ENCODE peak calls at places on chromosomes 6 and 20, in nine cellular contexts. One of them, this sample, is unnamed.

GRCh38 chr6:125789576-125790402 is 971 bp upstream of the NCOA7 start:
- DNase-seq in Peyer's patch: peak; percentile 43
- DNase-seq in PC-9: no peak
- DNase-seq in cardiac muscle cell: peak; percentile 76
- DNase-seq in neural progenitor cell: peak; percentile 59
- DNase-seq in OCI-LY7: peak; percentile 68
- DNase-seq in colonic mucosa: peak; percentile 59
- DNase-seq in transverse colon: peak; percentile 58
- DNase-seq in hepatocyte: peak; percentile 73
- DNase-seq in this sample: peak; percentile 17

GRCh38 chr6:5541751-5542432 is 280.6 kb downstream of the FARS2 start:
- DNase-seq in Peyer's patch: no peak
- DNase-seq in PC-9: peak; percentile 75
- DNase-seq in cardiac muscle cell: peak; percentile 11
- DNase-seq in neural progenitor cell: no peak
- DNase-seq in OCI-LY7: no peak
- DNase-seq in colonic mucosa: no peak
- DNase-seq in transverse colon: no peak
- DNase-seq in hepatocyte: peak; percentile 13
- DNase-seq in this sample: no peak

GRCh38 chr6:139254196-139254595 is 37.6 kb downstream of the TXLNB start:
- DNase-seq in Peyer's patch: no peak
- DNase-seq in PC-9: peak; percentile 6
- DNase-seq in cardiac muscle cell: no peak
- DNase-seq in neural progenitor cell: no peak
- DNase-seq in OCI-LY7: no peak
- DNase-seq in colonic mucosa: no peak
- DNase-seq in transverse colon: no peak
- DNase-seq in hepatocyte: no peak
- DNase-seq in this sample: no peak

GRCh38 chr6:10554826-10555225 is 33.7 kb downstream of the GCNT2 start:
- DNase-seq in Peyer's patch: no peak
- DNase-seq in PC-9: no peak
- DNase-seq in cardiac muscle cell: no peak
- DNase-seq in neural progenitor cell: no peak
- DNase-seq in OCI-LY7: no peak
- DNase-seq in colonic mucosa: no peak
- DNase-seq in transverse colon: no peak
- DNase-seq in hepatocyte: no peak
- DNase-seq in this sample: no peak

GRCh38 chr6:163826668-163827067 is 412.1 kb downstream of the QKI start:
- DNase-seq in Peyer's patch: no peak
- DNase-seq in PC-9: no peak
- DNase-seq in cardiac muscle cell: no peak
- DNase-seq in neural progenitor cell: no peak
- DNase-seq in OCI-LY7: no peak
- DNase-seq in colonic mucosa: no peak
- DNase-seq in transverse colon: no peak
- DNase-seq in hepatocyte: no peak
- DNase-seq in this sample: no peak

GRCh38 chr20:48596499-48596898 is 231.3 kb downstream of the PREX1 start:
- DNase-seq in Peyer's patch: no peak
- DNase-seq in PC-9: no peak
- DNase-seq in cardiac muscle cell: no peak
- DNase-seq in neural progenitor cell: no peak
- DNase-seq in OCI-LY7: no peak
- DNase-seq in colonic mucosa: no peak
- DNase-seq in transverse colon: no peak
- DNase-seq in hepatocyte: no peak
- DNase-seq in this sample: no peak

GRCh38 chr20:24769878-24770627 is 179.0 kb upstream of the CST7 start:
- DNase-seq in Peyer's patch: no peak
- DNase-seq in PC-9: no peak
- DNase-seq in cardiac muscle cell: no peak
- DNase-seq in neural progenitor cell: no peak
- DNase-seq in OCI-LY7: no peak
- DNase-seq in colonic mucosa: no peak
- DNase-seq in transverse colon: peak; percentile 4
- DNase-seq in hepatocyte: no peak
- DNase-seq in this sample: no peak

GRCh38 chr20:39282619-39283092 is 320.5 kb downstream of the DHX35 start:
- DNase-seq in Peyer's patch: no peak
- DNase-seq in PC-9: no peak
- DNase-seq in cardiac muscle cell: no peak
- DNase-seq in neural progenitor cell: peak; percentile 34
- DNase-seq in OCI-LY7: no peak
- DNase-seq in colonic mucosa: no peak
- DNase-seq in transverse colon: peak; percentile 14
- DNase-seq in hepatocyte: no peak
- DNase-seq in this sample: peak; percentile 46

GRCh38 chr6:5260111-5260620 is 584 bp downstream of the LYRM4 start:
- DNase-seq in Peyer's patch: peak; percentile 68
- DNase-seq in PC-9: peak; percentile 66
- DNase-seq in cardiac muscle cell: peak; percentile 69
- DNase-seq in neural progenitor cell: peak; percentile 77
- DNase-seq in OCI-LY7: peak; percentile 80
- DNase-seq in colonic mucosa: peak; percentile 73
- DNase-seq in transverse colon: peak; percentile 72
- DNase-seq in hepatocyte: peak; percentile 79
- DNase-seq in this sample: peak; percentile 46

GRCh38 chr6:112640895-112641294 is 293.8 kb downstream of the RFPL4B start:
- DNase-seq in Peyer's patch: no peak
- DNase-seq in PC-9: no peak
- DNase-seq in cardiac muscle cell: no peak
- DNase-seq in neural progenitor cell: no peak
- DNase-seq in OCI-LY7: no peak
- DNase-seq in colonic mucosa: no peak
- DNase-seq in transverse colon: no peak
- DNase-seq in hepatocyte: no peak
- DNase-seq in this sample: no peak

GRCh38 chr6:79461205-79461604 is 76.0 kb downstream of the LCA5 start:
- DNase-seq in Peyer's patch: no peak
- DNase-seq in PC-9: no peak
- DNase-seq in cardiac muscle cell: peak; percentile 43
- DNase-seq in neural progenitor cell: no peak
- DNase-seq in OCI-LY7: no peak
- DNase-seq in colonic mucosa: no peak
- DNase-seq in transverse colon: no peak
- DNase-seq in hepatocyte: no peak
- DNase-seq in this sample: peak; percentile 55

GRCh38 chr6:6661684-6662083 is 73.2 kb downstream of the LY86 start:
- DNase-seq in Peyer's patch: no peak
- DNase-seq in PC-9: peak; percentile 56
- DNase-seq in cardiac muscle cell: peak; percentile 91
- DNase-seq in neural progenitor cell: no peak
- DNase-seq in OCI-LY7: no peak
- DNase-seq in colonic mucosa: peak; percentile 57
- DNase-seq in transverse colon: peak; percentile 62
- DNase-seq in hepatocyte: peak; percentile 69
- DNase-seq in this sample: no peak

GRCh38 chr20:57199656-57200405 is 66.6 kb downstream of the BMP7 start:
- DNase-seq in Peyer's patch: no peak
- DNase-seq in PC-9: no peak
- DNase-seq in cardiac muscle cell: no peak
- DNase-seq in neural progenitor cell: no peak
- DNase-seq in OCI-LY7: no peak
- DNase-seq in colonic mucosa: no peak
- DNase-seq in transverse colon: no peak
- DNase-seq in hepatocyte: no peak
- DNase-seq in this sample: no peak

GRCh38 chr6:168150551-168151444 is 71.8 kb upstream of the FRMD1 start:
- DNase-seq in Peyer's patch: no peak
- DNase-seq in PC-9: no peak
- DNase-seq in cardiac muscle cell: peak; percentile 30
- DNase-seq in neural progenitor cell: peak; percentile 48
- DNase-seq in OCI-LY7: no peak
- DNase-seq in colonic mucosa: peak; percentile 53
- DNase-seq in transverse colon: peak; percentile 33
- DNase-seq in hepatocyte: no peak
- DNase-seq in this sample: peak; percentile 39
- TF ChIP-seq CTCF in Peyer's patch: peak; percentile 18
- TF ChIP-seq CTCF in PC-9: no peak
- TF ChIP-seq CTCF in cardiac muscle cell: peak; percentile 47
- TF ChIP-seq CTCF in neural progenitor cell: peak; percentile 53
- TF ChIP-seq CTCF in OCI-LY7: peak; percentile 55
- TF ChIP-seq CTCF in colonic mucosa: peak; percentile 48
- TF ChIP-seq CTCF in transverse colon: peak; percentile 49
- TF ChIP-seq CTCF in hepatocyte: peak; percentile 84
- TF ChIP-seq CTCF in this sample: peak; percentile 81

DNA sequence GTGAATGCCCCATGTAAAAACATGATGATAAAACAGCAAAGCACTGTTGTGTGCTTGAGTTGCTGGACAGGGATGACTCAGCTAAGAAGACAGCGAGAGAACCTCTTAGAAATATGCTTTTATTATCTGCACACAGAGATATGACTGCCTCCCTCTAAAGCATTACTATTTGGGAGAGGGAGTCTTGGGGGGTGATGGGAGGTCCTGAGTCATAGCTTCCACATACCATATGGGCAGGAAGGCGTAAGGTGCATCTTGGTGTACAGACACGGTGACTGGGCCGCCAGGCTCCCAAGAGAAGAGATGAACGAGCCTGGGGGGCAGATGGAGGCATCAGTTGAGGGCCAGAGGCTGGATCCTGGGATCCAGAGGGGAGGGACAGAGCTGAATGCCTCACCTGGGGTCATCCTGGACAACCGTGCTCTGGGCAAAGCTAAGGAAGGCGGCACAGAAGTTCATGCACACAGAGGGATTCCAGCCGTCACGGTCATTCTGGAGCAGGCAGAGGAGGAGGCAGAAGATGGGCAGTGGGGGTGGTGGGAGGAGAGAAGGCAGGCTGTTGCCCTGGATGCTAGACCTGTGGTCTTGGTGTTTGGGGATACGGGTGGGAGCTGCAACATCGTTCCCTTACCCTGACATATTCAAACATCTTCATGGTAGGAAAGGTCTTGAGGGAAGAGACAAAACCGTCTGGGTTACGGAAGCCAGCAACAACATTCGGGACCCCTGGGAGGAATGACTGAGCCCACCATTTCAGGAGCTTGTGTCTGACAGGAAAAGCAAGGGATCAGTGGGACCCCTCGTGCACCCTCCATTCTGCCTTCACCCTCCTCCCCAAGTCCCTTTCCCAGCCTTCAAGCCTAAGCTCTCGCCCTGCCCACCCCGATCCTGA is 2.0 kb downstream of the DXO start:
- DNase-seq in Peyer's patch: no peak
- DNase-seq in PC-9: no peak
- DNase-seq in cardiac muscle cell: peak; percentile 52
- DNase-seq in neural progenitor cell: no peak
- DNase-seq in OCI-LY7: no peak
- DNase-seq in colonic mucosa: no peak
- DNase-seq in transverse colon: no peak
- DNase-seq in hepatocyte: no peak
- DNase-seq in this sample: no peak
- H3K36me3 ChIP-seq in Peyer's patch: no peaks in the 10 kb centered on the region
- H3K36me3 ChIP-seq in PC-9: peaks cover 4% of the 10 kb centered on the region
- H3K36me3 ChIP-seq in cardiac muscle cell: peaks cover 13% of the 10 kb centered on the region
- H3K36me3 ChIP-seq in neural progenitor cell: no peaks in the 10 kb centered on the region
- H3K36me3 ChIP-seq in OCI-LY7: peaks cover 55% of the 10 kb centered on the region
- H3K36me3 ChIP-seq in colonic mucosa: no peaks in the 10 kb centered on the region
- H3K36me3 ChIP-seq in transverse colon: peaks cover 32% of the 10 kb centered on the region
- H3K36me3 ChIP-seq in hepatocyte: no peaks in the 10 kb centered on the region
- H3K36me3 ChIP-seq in this sample: peaks cover 12% of the 10 kb centered on the region

DNA sequence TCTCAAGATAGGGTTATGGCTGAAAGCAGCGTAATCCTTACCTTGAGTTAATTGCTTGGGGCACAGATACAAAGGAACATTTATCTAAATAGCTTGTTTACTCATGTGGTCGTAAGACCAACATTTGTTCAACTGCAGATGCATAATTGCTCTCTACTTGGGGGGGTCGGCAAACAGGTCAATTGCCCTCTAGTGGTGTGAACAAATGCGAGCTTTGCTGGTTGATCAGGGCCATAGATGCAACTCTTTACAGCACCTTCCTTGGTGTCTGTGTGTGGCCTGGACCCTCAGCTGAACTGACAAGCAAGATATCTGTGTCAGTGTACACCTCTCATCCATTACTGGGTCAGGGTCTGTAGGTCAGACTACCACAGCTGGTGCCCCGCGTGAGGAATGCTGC is 24.1 kb downstream of the HLA-DPA1 start:
- DNase-seq in Peyer's patch: no peak
- DNase-seq in PC-9: no peak
- DNase-seq in cardiac muscle cell: no peak
- DNase-seq in neural progenitor cell: peak; percentile 17
- DNase-seq in OCI-LY7: peak; percentile 44
- DNase-seq in colonic mucosa: no peak
- DNase-seq in transverse colon: no peak
- DNase-seq in hepatocyte: no peak
- DNase-seq in this sample: no peak
- TF ChIP-seq CTCF in Peyer's patch: peak; percentile 14
- TF ChIP-seq CTCF in PC-9: peak; percentile 29
- TF ChIP-seq CTCF in cardiac muscle cell: peak; percentile 24
- TF ChIP-seq CTCF in neural progenitor cell: peak; percentile 45
- TF ChIP-seq CTCF in OCI-LY7: peak; percentile 81
- TF ChIP-seq CTCF in colonic mucosa: no peak
- TF ChIP-seq CTCF in transverse colon: no peak
- TF ChIP-seq CTCF in hepatocyte: peak; percentile 17
- TF ChIP-seq CTCF in this sample: no peak

GRCh38 chr6:122429328-122429727 is 29.9 kb downstream of the HSF2 start:
- DNase-seq in Peyer's patch: no peak
- DNase-seq in PC-9: no peak
- DNase-seq in cardiac muscle cell: peak; percentile 6
- DNase-seq in neural progenitor cell: no peak
- DNase-seq in OCI-LY7: no peak
- DNase-seq in colonic mucosa: no peak
- DNase-seq in transverse colon: no peak
- DNase-seq in hepatocyte: no peak
- DNase-seq in this sample: no peak

GRCh38 chr6:122428781-122429180 is 29.3 kb downstream of the HSF2 start:
- DNase-seq in Peyer's patch: no peak
- DNase-seq in PC-9: no peak
- DNase-seq in cardiac muscle cell: peak; percentile 28
- DNase-seq in neural progenitor cell: no peak
- DNase-seq in OCI-LY7: no peak
- DNase-seq in colonic mucosa: no peak
- DNase-seq in transverse colon: no peak
- DNase-seq in hepatocyte: no peak
- DNase-seq in this sample: no peak

GRCh38 chr6:122432816-122433215 is 33.4 kb downstream of the HSF2 start:
- DNase-seq in Peyer's patch: no peak
- DNase-seq in PC-9: no peak
- DNase-seq in cardiac muscle cell: no peak
- DNase-seq in neural progenitor cell: no peak
- DNase-seq in OCI-LY7: no peak
- DNase-seq in colonic mucosa: no peak
- DNase-seq in transverse colon: no peak
- DNase-seq in hepatocyte: no peak
- DNase-seq in this sample: no peak

GRCh38 chr6:122426597-122426996 is 27.1 kb downstream of the HSF2 start:
- DNase-seq in Peyer's patch: no peak
- DNase-seq in PC-9: no peak
- DNase-seq in cardiac muscle cell: no peak
- DNase-seq in neural progenitor cell: no peak
- DNase-seq in OCI-LY7: no peak
- DNase-seq in colonic mucosa: no peak
- DNase-seq in transverse colon: no peak
- DNase-seq in hepatocyte: no peak
- DNase-seq in this sample: no peak

DNA sequence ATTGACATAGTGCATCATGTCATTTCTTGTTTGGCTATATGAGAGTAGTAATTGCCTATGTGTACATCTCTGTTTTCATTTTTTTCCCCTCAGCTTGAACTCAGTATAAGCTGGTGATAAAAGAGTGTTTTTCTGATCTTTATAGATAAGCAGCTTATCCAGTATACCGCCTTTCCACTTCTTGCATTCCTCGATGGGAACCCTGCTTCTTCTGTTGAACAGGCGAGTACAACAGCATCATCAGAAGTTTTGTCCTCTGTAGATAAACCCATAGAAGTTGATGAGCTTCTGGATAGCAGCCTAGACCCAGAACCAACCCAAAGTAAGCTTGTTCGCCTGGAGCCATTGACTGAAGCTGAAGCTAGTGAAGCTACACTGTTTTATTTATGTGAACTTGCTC is 32.3 kb downstream of the HSF2 start:
- DNase-seq in Peyer's patch: no peak
- DNase-seq in PC-9: no peak
- DNase-seq in cardiac muscle cell: no peak
- DNase-seq in neural progenitor cell: no peak
- DNase-seq in OCI-LY7: no peak
- DNase-seq in colonic mucosa: no peak
- DNase-seq in transverse colon: no peak
- DNase-seq in hepatocyte: no peak
- DNase-seq in this sample: no peak
- H3K36me3 ChIP-seq in Peyer's patch: no peaks in the 10 kb centered on the region
- H3K36me3 ChIP-seq in PC-9: peaks cover 41% of the 10 kb centered on the region
- H3K36me3 ChIP-seq in cardiac muscle cell: peaks cover 68% of the 10 kb centered on the region
- H3K36me3 ChIP-seq in neural progenitor cell: peaks cover 35% of the 10 kb centered on the region
- H3K36me3 ChIP-seq in OCI-LY7: peaks cover 88% of the 10 kb centered on the region
- H3K36me3 ChIP-seq in colonic mucosa: no peaks in the 10 kb centered on the region
- H3K36me3 ChIP-seq in transverse colon: peaks cover 24% of the 10 kb centered on the region
- H3K36me3 ChIP-seq in hepatocyte: no peaks in the 10 kb centered on the region
- H3K36me3 ChIP-seq in this sample: peaks cover 8% of the 10 kb centered on the region

This sample was measured in prostate gland.